ENCODE peak calls at places on chromosome 10, in seven cellular contexts. Z is tibial nerve, B is right lobe of liver, L is sigmoid colon, Q is testis, K is adrenal gland, I is heart left ventricle. A is an unnamed sample.

GRCh38 chr10:119333146-119333792 is 125.9 kb downstream of the GRK5 start:
- DNase-seq in Q (no peak), L (no peak), I (peak), Z (no peak), B (no peak), K (no peak), A (no peak)

GRCh38 chr10:7075110-7075509 is 335.7 kb downstream of the SFMBT2 start:
- DNase-seq in L (no peak), B (no peak), I (no peak), Q (no peak), Z (no peak), K (no peak), A (no peak)

GRCh38 chr10:93999401-93999851 is 5.7 kb downstream of the PLCE1 start:
- DNase-seq in B (no peak), I (peak), Q (peak), L (peak), Z (peak), K (peak), A (no peak)

GRCh38 chr10:55233505-55233904 is 432.5 kb upstream of the PCDH15 start:
- DNase-seq in Q (no peak), B (no peak), I (no peak), Z (no peak), K (no peak), L (no peak), A (no peak)

GRCh38 chr10:98080474-98080873 is 50.1 kb upstream of the CRTAC1 start:
- DNase-seq in K (no peak), I (no peak), Z (no peak), B (no peak), Q (no peak), L (no peak), A (no peak)

GRCh38 chr10:23293145-23293724 is 51.4 kb downstream of the C10orf67 start:
- DNase-seq in Z (no peak), K (no peak), Q (peak), B (no peak), L (no peak), I (no peak), A (no peak)

GRCh38 chr10:101595591-101596433 is 7.7 kb downstream of the DPCD start:
- DNase-seq in L (no peak), Q (no peak), B (no peak), Z (no peak), K (no peak), I (no peak), A (no peak)

GRCh38 chr10:34593955-34594354 is 221.1 kb downstream of the PARD3 start:
- DNase-seq in K (no peak), I (no peak), L (no peak), Z (no peak), Q (no peak), B (no peak), A (no peak)

GRCh38 chr10:484441-484924 is 205.0 kb downstream of the DIP2C start:
- DNase-seq in K (peak), L (no peak), B (peak), I (no peak), Z (no peak), Q (no peak), A (no peak)

GRCh38 chr10:90530526-90530925 is 327.3 kb downstream of the HTR7 start:
- DNase-seq in K (no peak), Q (no peak), L (no peak), I (no peak), B (no peak), Z (no peak), A (no peak)

GRCh38 chr10:93554760-93555432 is 11.6 kb upstream of the FFAR4 start:
- DNase-seq in B (peak), Q (peak), L (no peak), Z (peak), I (peak), K (peak), A (no peak)

GRCh38 chr10:88455831-88456230 is 127.3 kb downstream of the RNLS start:
- DNase-seq in I (no peak), K (no peak), L (no peak), Z (no peak), Q (no peak), B (no peak), A (no peak)

GRCh38 chr10:59876695-59877094 is 29.7 kb downstream of the CCDC6 start:
- DNase-seq in Z (no peak), K (no peak), Q (no peak), B (no peak), L (no peak), I (no peak), A (no peak)

GRCh38 chr10:28137907-28138880 is 139.3 kb upstream of the ODAD2 start:
- DNase-seq in Q (no peak), K (no peak), I (no peak), B (no peak), Z (no peak), L (no peak), A (no peak)

GRCh38 chr10:15293862-15294835 is 76.9 kb downstream of the FAM171A1 start:
- DNase-seq in B (no peak), Q (no peak), I (no peak), K (no peak), L (no peak), Z (no peak), A (no peak)

GRCh38 chr10:109207361-109207760 is 716.0 kb downstream of the XPNPEP1 start:
- DNase-seq in B (no peak), Z (no peak), L (no peak), I (no peak), K (no peak), Q (no peak), A (no peak)

GRCh38 chr10:19728376-19728775 is 87.9 kb upstream of the PLXDC2 start:
- DNase-seq in Z (no peak), K (no peak), I (no peak), L (no peak), B (no peak), Q (no peak), A (no peak)

GRCh38 chr10:49620841-49621378 is 7.1 kb downstream of the CHAT start:
- DNase-seq in Q (no peak), I (no peak), L (peak), K (no peak), Z (no peak), B (no peak), A (no peak)

GRCh38 chr10:21514808-21515580 is 10.5 kb downstream of the SKIDA1 start:
- DNase-seq in Z (no peak), Q (no peak), L (no peak), I (no peak), B (no peak), K (no peak), A (no peak)

GRCh38 chr10:93465806-93466675 is 16.1 kb downstream of the MYOF start:
- DNase-seq in L (peak), K (peak), B (peak), Q (peak), I (peak), Z (peak), A (no peak)

GRCh38 chr10:127354992-127355391 is 158.6 kb upstream of the INSYN2A start:
- DNase-seq in Q (no peak), K (no peak), I (no peak), L (no peak), Z (no peak), B (no peak), A (no peak)

GRCh38 chr10:44923611-44924010 is 12.5 kb downstream of the TMEM72 start:
- DNase-seq in L (no peak), I (no peak), B (no peak), Z (no peak), Q (no peak), K (no peak), A (no peak)

GRCh38 chr10:66782776-66783175 is 143.1 kb upstream of the LRRTM3 start:
- DNase-seq in Q (no peak), Z (no peak), L (no peak), I (no peak), B (no peak), K (no peak), A (no peak)

GRCh38 chr10:12628964-12629766 is 279.8 kb downstream of the CAMK1D start:
- DNase-seq in B (no peak), K (no peak), L (no peak), I (no peak), Z (no peak), Q (no peak), A (no peak)

GRCh38 chr10:87640043-87640442 is 19.6 kb upstream of the PAPSS2 start:
- DNase-seq in L (no peak), Z (no peak), K (no peak), I (no peak), Q (no peak), B (no peak), A (no peak)

GRCh38 chr10:95759233-95759826 is 3.4 kb downstream of the ENTPD1 start:
- DNase-seq in Z (no peak), Q (no peak), L (no peak), K (no peak), I (no peak), B (no peak), A (no peak)

GRCh38 chr10:123150986-123151738 is 3.0 kb upstream of the BUB3 start:
- DNase-seq in I (no peak), L (no peak), Q (no peak), B (no peak), K (no peak), Z (no peak), A (no peak)
- TF ChIP-seq POLR2A in I (no peak), L (no peak), Q (no peak), B (no peak), K (no peak), Z (no peak), A (no peak)

DNA sequence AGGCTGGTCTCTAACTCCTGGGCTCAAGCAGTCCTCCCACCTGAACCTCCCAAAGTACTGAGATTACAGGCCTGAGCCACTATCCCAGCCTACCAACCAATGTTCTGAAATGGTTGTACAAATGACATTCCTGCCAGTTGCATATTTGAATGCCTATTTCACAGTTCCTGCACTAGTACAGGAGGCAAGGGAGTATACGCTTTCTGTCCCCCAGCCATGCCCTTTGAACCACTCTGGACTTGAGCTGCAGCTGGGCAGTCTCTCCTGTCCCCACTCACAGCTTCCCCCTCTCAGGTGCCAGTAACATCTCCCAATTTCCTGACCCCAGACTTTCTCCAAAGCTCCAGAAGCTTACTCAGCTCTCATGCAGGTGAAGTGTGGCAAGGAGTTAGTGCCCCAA is 58.9 kb downstream of the SPOCK2 start:
- DNase-seq in B (no peak), Q (no peak), K (no peak), I (no peak), L (no peak), Z (no peak), A (no peak)
- TF ChIP-seq CTCF in B (no peak), Q (no peak), K (no peak), I (no peak), L (no peak), Z (no peak), A (no peak)

GRCh38 chr10:78471723-78472541 is 438.3 kb downstream of the RPS24 start:
- DNase-seq in I (no peak), L (peak), K (no peak), Q (no peak), B (no peak), Z (no peak), A (no peak)
- TF ChIP-seq POLR2A in I (no peak), L (no peak), K (no peak), Q (no peak), B (no peak), Z (no peak), A (no peak)

GRCh38 chr10:113052076-113052830 is 102.2 kb downstream of the TCF7L2 start:
- DNase-seq in K (no peak), L (peak), Q (no peak), Z (no peak), B (no peak), I (no peak), A (no peak)
- TF ChIP-seq CTCF in K (peak), L (no peak), Q (no peak), Z (no peak), B (peak), I (peak), A (no peak)

GRCh38 chr10:77311186-77311585 is 326.4 kb downstream of the KCNMA1 start:
- DNase-seq in K (no peak), Q (no peak), I (no peak), B (no peak), L (no peak), Z (no peak), A (no peak)
- TF ChIP-seq POLR2A in K (no peak), Q (no peak), I (no peak), B (no peak), L (no peak), Z (no peak), A (no peak)

A was measured in esophagus squamous epithelium.